ENCODE peak calls at places on chromosome 13, in nine cellular contexts. N is AG04449, J is lower leg skin, K is AG09309, C is BE2C, Z is mammary epithelial cell, E is A549, H is stomach, A is retinal pigment epithelial cell. F is an unnamed sample.

GRCh38 chr13:44396295-44396962 is 22.8 kb downstream of the SERP2 start:
- DNase-seq in Z (no peak), C (peak), E (no peak), A (no peak), H (no peak), J (no peak), K (no peak), N (no peak), F (no peak)

GRCh38 chr13:41315466-41316047 is 4.5 kb downstream of the NAA16 start:
- DNase-seq in N (no peak), H (no peak), A (no peak), C (no peak), Z (peak), K (peak), J (no peak), E (no peak), F (no peak)

GRCh38 chr13:109816112-109816978 is 30.0 kb upstream of the IRS2 start:
- DNase-seq in J (no peak), H (no peak), E (no peak), Z (peak), C (no peak), A (peak), K (no peak), N (no peak), F (no peak)

GRCh38 chr13:40153516-40153915 is 498.1 kb downstream of the COG6 start:
- DNase-seq in N (no peak), J (no peak), E (no peak), Z (no peak), K (no peak), H (peak), C (no peak), A (no peak), F (no peak)

GRCh38 chr13:109712187-109712601 is 74.2 kb downstream of the IRS2 start:
- DNase-seq in C (no peak), Z (no peak), H (no peak), E (no peak), K (no peak), N (no peak), A (no peak), J (no peak), F (no peak)

GRCh38 chr13:99686944-99687382 is 185.7 kb downstream of the TM9SF2 start:
- DNase-seq in E (no peak), C (no peak), A (no peak), N (no peak), H (no peak), Z (no peak), K (no peak), J (no peak), F (no peak)

GRCh38 chr13:32585625-32586021 is 629 bp upstream of the PDS5B start:
- DNase-seq in C (no peak), H (no peak), N (no peak), E (no peak), Z (no peak), A (no peak), K (no peak), J (no peak), F (peak)

GRCh38 chr13:94707400-94708021 is 4.8 kb downstream of the SOX21 start:
- DNase-seq in J (no peak), H (no peak), C (peak), K (no peak), A (no peak), Z (no peak), E (peak), N (no peak), F (no peak)

GRCh38 chr13:41065098-41065497 is 3.8 kb downstream of the WBP4 start:
- DNase-seq in N (peak), J (no peak), K (peak), A (no peak), Z (no peak), H (no peak), C (no peak), E (no peak), F (no peak)

GRCh38 chr13:49314344-49314882 is 66.7 kb downstream of the CDADC1 start:
- DNase-seq in H (no peak), J (no peak), Z (no peak), C (no peak), A (no peak), N (no peak), K (peak), E (no peak), F (no peak)

GRCh38 chr13:43058318-43058674 is 34.9 kb downstream of the DNAJC15 start:
- DNase-seq in N (peak), J (no peak), C (peak), A (no peak), Z (peak), E (peak), K (peak), H (no peak), F (no peak)

GRCh38 chr13:37945651-37946575 is 76.3 kb upstream of the TRPC4 start:
- DNase-seq in K (no peak), J (no peak), N (no peak), A (no peak), C (no peak), E (no peak), Z (no peak), H (no peak), F (no peak)

DNA sequence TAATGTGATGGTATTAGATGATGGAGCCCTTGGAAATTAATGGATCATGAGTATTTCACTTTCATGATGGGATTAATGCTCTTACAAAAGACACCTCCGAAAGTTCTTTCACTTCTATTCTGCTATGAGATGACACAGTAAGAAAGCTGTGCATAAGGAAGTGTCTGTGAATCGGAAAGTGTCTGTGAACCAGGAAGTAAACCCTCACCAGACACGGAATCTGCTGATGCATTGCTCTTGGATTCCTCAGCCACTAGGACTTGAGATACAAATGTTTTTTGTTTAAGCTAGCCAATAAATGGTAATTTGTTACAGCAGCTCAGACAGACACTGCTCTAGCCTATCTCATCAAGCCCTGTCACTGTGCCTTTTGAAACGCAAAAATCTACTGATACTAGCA is 440.4 kb upstream of the PRR20A start:
- DNase-seq in E (peak), K (no peak), J (no peak), C (no peak), N (no peak), H (no peak), A (no peak), Z (no peak), F (no peak)
- TF ChIP-seq CTCF in E (no peak), K (no peak), J (no peak), C (no peak), N (no peak), H (no peak), A (no peak), Z (no peak), F (no peak)

GRCh38 chr13:31182987-31183386 is 16.8 kb upstream of the B3GLCT start:
- DNase-seq in A (no peak), Z (no peak), H (no peak), N (no peak), K (no peak), J (no peak), C (no peak), E (no peak), F (no peak)
- H3K4me3 ChIP-seq in A (no peak), Z (no peak), H (no peak), N (no peak), K (no peak), J (no peak), C (no peak), E (no peak), F (no peak)

GRCh38 chr13:25843692-25844091 is 208.1 kb downstream of the SHISA2 start:
- DNase-seq in C (no peak), H (no peak), K (no peak), E (no peak), Z (no peak), A (no peak), N (no peak), J (no peak), F (no peak)

GRCh38 chr13:25836709-25837316 is 215.0 kb downstream of the SHISA2 start:
- DNase-seq in Z (peak), J (no peak), K (no peak), E (no peak), C (no peak), A (no peak), N (no peak), H (no peak), F (no peak)

GRCh38 chr13:25840931-25841330 is 210.9 kb downstream of the SHISA2 start:
- DNase-seq in K (no peak), J (no peak), A (no peak), C (no peak), N (no peak), E (no peak), H (no peak), Z (no peak), F (no peak)

GRCh38 chr13:25839356-25839755 is 212.5 kb downstream of the SHISA2 start:
- DNase-seq in A (no peak), Z (no peak), N (no peak), E (no peak), H (no peak), J (no peak), C (no peak), K (no peak), F (no peak)

GRCh38 chr13:25840261-25840660 is 211.6 kb downstream of the SHISA2 start:
- DNase-seq in K (no peak), H (no peak), J (no peak), A (no peak), N (no peak), Z (no peak), C (no peak), E (no peak), F (no peak)
- TF ChIP-seq CTCF in K (no peak), H (no peak), J (no peak), A (no peak), N (no peak), Z (no peak), C (no peak), E (no peak), F (no peak)

GRCh38 chr13:52599853-52600603 is 42.2 kb upstream of the HNRNPA1L2 start:
- DNase-seq in H (no peak), A (no peak), E (no peak), N (no peak), Z (peak), K (no peak), C (peak), J (no peak), F (peak)

GRCh38 chr13:52599037-52599852 is 43.0 kb upstream of the HNRNPA1L2 start:
- DNase-seq in N (no peak), Z (peak), H (no peak), J (no peak), A (no peak), K (no peak), E (no peak), C (no peak), F (no peak)

GRCh38 chr13:52597676-52598075 is 44.6 kb upstream of the HNRNPA1L2 start:
- DNase-seq in J (no peak), Z (no peak), H (no peak), C (no peak), N (no peak), A (no peak), E (no peak), K (no peak), F (no peak)

DNA sequence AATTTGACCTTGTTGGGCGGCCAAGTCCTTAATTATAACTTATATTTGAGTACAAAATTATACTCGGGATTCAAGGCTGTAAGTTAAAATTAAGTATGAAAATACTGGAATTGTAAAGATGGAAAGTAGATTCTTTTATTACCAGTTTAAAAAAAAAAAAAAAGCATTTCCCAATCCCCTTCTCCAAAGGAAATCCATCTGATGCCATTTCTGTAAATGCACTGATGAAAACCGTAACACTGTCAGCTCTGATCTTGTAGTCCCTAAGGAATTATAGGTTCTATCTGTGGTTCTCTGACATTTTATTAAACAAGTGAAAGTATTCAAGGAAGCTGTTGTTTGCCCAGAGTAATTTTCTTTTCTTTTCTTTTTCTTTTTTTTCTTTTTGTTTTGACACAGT is 41.6 kb upstream of the HNRNPA1L2 start:
- DNase-seq in N (no peak), C (no peak), Z (no peak), A (no peak), K (no peak), J (no peak), E (no peak), H (no peak), F (no peak)
- H3K4me3 ChIP-seq in N (peak), C (peak), Z (peak), A (peak), K (peak), J (peak), E (no peak), H (peak), F (no peak)

DNA sequence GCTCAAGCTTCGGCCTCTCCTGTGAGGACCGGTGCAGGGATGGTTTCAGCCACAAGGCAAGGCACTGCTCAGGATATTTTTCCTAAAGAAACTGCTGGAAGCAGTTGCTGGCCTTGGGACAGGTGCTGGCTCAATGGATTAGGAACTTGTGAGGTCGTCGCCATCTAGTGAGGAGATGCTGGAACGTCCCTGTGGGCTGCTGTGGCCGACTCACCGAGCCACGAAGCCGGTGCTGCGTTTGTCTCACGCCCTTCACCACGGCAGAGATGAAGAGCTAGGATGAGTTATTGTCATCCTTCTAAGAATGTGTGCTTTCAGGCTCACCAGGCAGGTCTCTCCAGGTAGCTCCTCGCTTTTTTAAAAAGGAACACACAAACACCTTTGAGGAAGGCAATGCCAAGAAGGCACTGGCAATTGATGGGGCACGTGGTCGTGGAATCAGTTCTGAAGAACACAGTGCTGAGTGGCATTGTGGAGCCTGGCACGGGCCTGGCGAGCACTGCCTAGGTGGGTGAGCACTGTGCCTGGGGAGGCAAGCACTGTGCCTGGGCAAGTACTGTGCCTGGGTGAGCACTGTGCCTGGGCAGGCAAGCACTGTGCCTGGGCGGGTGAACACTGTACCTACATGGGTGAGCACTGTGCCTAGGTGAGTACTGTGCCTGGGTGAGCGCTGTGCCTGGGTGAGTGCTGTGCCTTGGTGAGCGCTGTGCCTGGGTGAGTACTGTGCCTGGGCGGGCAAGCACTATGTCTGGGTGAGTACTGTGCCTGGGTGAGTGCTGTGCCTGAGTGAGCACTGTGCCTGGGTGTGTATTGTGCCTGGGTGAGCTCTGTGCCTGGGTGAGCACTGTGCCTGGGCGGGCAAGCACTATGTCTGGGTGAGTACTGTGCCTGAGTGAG is 140.4 kb downstream of the TEX29 start:
- DNase-seq in J (no peak), K (peak), H (no peak), N (peak), A (no peak), C (no peak), Z (peak), E (peak), F (no peak)
- TF ChIP-seq CTCF in J (no peak), K (peak), H (no peak), N (peak), A (no peak), C (peak), Z (peak), E (peak), F (no peak)